ENCODE peak calls at places on chromosome 6, in four cellular contexts. J is activated CD8-positive, alpha-beta memory T cell treated with anti-CD3 and anti-CD28 coated beads, Interleukin-2, amount 50 U/mL, for 4 hours; T is HCEC 1CT; D is brain pericyte. X is an unnamed sample.

GRCh38 chr6:133240511-133241087 is 558 bp upstream of the EYA4 start:
- DNase-seq in T (peak; percentile 76), J (no peak), D (no peak), X (peak; percentile 73)

GRCh38 chr6:152272486-152272885 is 364.7 kb downstream of the SYNE1 start:
- DNase-seq in D (no peak), J (no peak), T (no peak), X (no peak)

GRCh38 chr6:33746036-33746600 is 587 bp downstream of the IP6K3 start:
- DNase-seq in D (peak; percentile 53), J (no peak), T (peak; percentile 65), X (peak; percentile 64)

GRCh38 chr6:134432036-134432435 is 114.1 kb upstream of the SGK1 start:
- DNase-seq in D (no peak), J (no peak), T (peak; percentile 14), X (no peak)

GRCh38 chr6:127051571-127052260 is 66.8 kb upstream of the RSPO3 start:
- DNase-seq in T (peak; percentile 69), J (no peak), D (no peak), X (no peak)

GRCh38 chr6:88840289-88840688 is 123.1 kb downstream of the RNGTT start:
- DNase-seq in T (no peak), D (no peak), J (no peak), X (no peak)

GRCh38 chr6:149754573-149754972 is 5.0 kb downstream of the PCMT1 start:
- DNase-seq in T (no peak), J (no peak), D (no peak), X (no peak)

GRCh38 chr6:81753709-81754678 is 1.5 kb upstream of the TENT5A start:
- DNase-seq in T (peak; percentile 60), J (peak; percentile 91), D (no peak), X (peak; percentile 79)

GRCh38 chr6:70166088-70166958 is 136.6 kb downstream of the COL9A1 start:
- DNase-seq in T (peak; percentile 8), D (no peak), J (peak; percentile 16), X (peak; percentile 57)

GRCh38 chr6:156585859-156586258 is 191.3 kb upstream of the ARID1B start:
- DNase-seq in J (no peak), D (no peak), T (no peak), X (no peak)

GRCh38 chr6:141105481-141105880 is 1027.2 kb upstream of the GJE1 start:
- DNase-seq in T (no peak), J (no peak), D (peak; percentile 10), X (peak; percentile 81)

GRCh38 chr6:116229287-116229913 is 24.5 kb downstream of the TSPYL4 start:
- DNase-seq in J (no peak), T (peak; percentile 96), D (peak; percentile 89), X (peak; percentile 95)

GRCh38 chr6:106411034-106411433 is 50.5 kb downstream of the CRYBG1 start:
- DNase-seq in T (no peak), D (no peak), J (no peak), X (no peak)

GRCh38 chr6:107565165-107565723 is 75.3 kb downstream of the SOBP start:
- DNase-seq in T (no peak), J (no peak), D (no peak), X (peak; percentile 5)

GRCh38 chr6:68025764-68026163 is 609.3 kb upstream of the ADGRB3 start:
- DNase-seq in J (no peak), D (no peak), T (no peak), X (no peak)